ENCODE peak calls at places on chromosomes 7 and 10, in eight cellular contexts. One of them, this sample, is unnamed.

GRCh38 chr10:129964611-129965417 is 740 bp upstream of the EBF3 start:
- DNase-seq in Panc1: no peak
- DNase-seq in neural progenitor cell: peak; percentile 70
- DNase-seq in upper lobe of right lung: no peak
- DNase-seq in right atrium auricular region: peak; percentile 61
- DNase-seq in A673: no peak
- DNase-seq in right lobe of liver: no peak
- DNase-seq in cardiac fibroblast: peak; percentile 44
- DNase-seq in this sample: no peak

GRCh38 chr10:803041-803741 is 113.7 kb upstream of the DIP2C start:
- DNase-seq in right lobe of liver: peak; percentile 34
- DNase-seq in cardiac fibroblast: no peak
- DNase-seq in upper lobe of right lung: no peak
- DNase-seq in A673: no peak
- DNase-seq in neural progenitor cell: no peak
- DNase-seq in Panc1: no peak
- DNase-seq in right atrium auricular region: no peak
- DNase-seq in this sample: no peak

GRCh38 chr10:62166331-62167154 is 102.1 kb downstream of the RTKN2 start:
- DNase-seq in A673: peak; percentile 16
- DNase-seq in Panc1: no peak
- DNase-seq in cardiac fibroblast: no peak
- DNase-seq in right atrium auricular region: no peak
- DNase-seq in upper lobe of right lung: no peak
- DNase-seq in right lobe of liver: peak; percentile 57
- DNase-seq in neural progenitor cell: no peak
- DNase-seq in this sample: peak; percentile 97

GRCh38 chr10:69640196-69640980 is 10.3 kb downstream of the FAM241B start:
- DNase-seq in A673: no peak
- DNase-seq in right lobe of liver: peak; percentile 23
- DNase-seq in Panc1: no peak
- DNase-seq in right atrium auricular region: no peak
- DNase-seq in neural progenitor cell: no peak
- DNase-seq in cardiac fibroblast: peak; percentile 5
- DNase-seq in upper lobe of right lung: peak; percentile 29
- DNase-seq in this sample: no peak

GRCh38 chr7:74417419-74417971 is 36.2 kb upstream of the GTF2IRD1 start:
- DNase-seq in right atrium auricular region: peak; percentile 70
- DNase-seq in A673: peak; percentile 64
- DNase-seq in neural progenitor cell: peak; percentile 82
- DNase-seq in Panc1: peak; percentile 77
- DNase-seq in upper lobe of right lung: peak; percentile 81
- DNase-seq in cardiac fibroblast: peak; percentile 73
- DNase-seq in right lobe of liver: peak; percentile 75
- DNase-seq in this sample: no peak

GRCh38 chr7:133571066-133571465 is 318.2 kb downstream of the EXOC4 start:
- DNase-seq in right atrium auricular region: no peak
- DNase-seq in Panc1: no peak
- DNase-seq in upper lobe of right lung: no peak
- DNase-seq in A673: no peak
- DNase-seq in neural progenitor cell: no peak
- DNase-seq in right lobe of liver: no peak
- DNase-seq in cardiac fibroblast: no peak
- DNase-seq in this sample: no peak

GRCh38 chr10:20922461-20922860 is 25.4 kb upstream of the NEBL start:
- DNase-seq in right lobe of liver: no peak
- DNase-seq in upper lobe of right lung: no peak
- DNase-seq in cardiac fibroblast: no peak
- DNase-seq in neural progenitor cell: no peak
- DNase-seq in A673: no peak
- DNase-seq in Panc1: no peak
- DNase-seq in right atrium auricular region: no peak
- DNase-seq in this sample: no peak

GRCh38 chr7:129646369-129647021 is 35.0 kb downstream of the NRF1 start:
- DNase-seq in neural progenitor cell: peak; percentile 61
- DNase-seq in cardiac fibroblast: no peak
- DNase-seq in upper lobe of right lung: no peak
- DNase-seq in Panc1: no peak
- DNase-seq in A673: peak; percentile 22
- DNase-seq in right lobe of liver: no peak
- DNase-seq in right atrium auricular region: no peak
- DNase-seq in this sample: no peak

GRCh38 chr10:44974628-44975431 is 3.8 kb downstream of the DEPP1 start:
- DNase-seq in neural progenitor cell: peak; percentile 79
- DNase-seq in cardiac fibroblast: peak; percentile 65
- DNase-seq in right lobe of liver: no peak
- DNase-seq in Panc1: no peak
- DNase-seq in A673: peak; percentile 68
- DNase-seq in upper lobe of right lung: peak; percentile 86
- DNase-seq in right atrium auricular region: peak; percentile 87
- DNase-seq in this sample: no peak

GRCh38 chr7:101129603-101130117 is 2.8 kb downstream of the SERPINE1 start:
- DNase-seq in Panc1: no peak
- DNase-seq in right atrium auricular region: no peak
- DNase-seq in upper lobe of right lung: no peak
- DNase-seq in A673: no peak
- DNase-seq in neural progenitor cell: no peak
- DNase-seq in cardiac fibroblast: peak; percentile 72
- DNase-seq in right lobe of liver: no peak
- DNase-seq in this sample: no peak

GRCh38 chr7:32588657-32589056 is 93.4 kb downstream of the AVL9 start:
- DNase-seq in upper lobe of right lung: no peak
- DNase-seq in Panc1: no peak
- DNase-seq in cardiac fibroblast: peak; percentile 83
- DNase-seq in neural progenitor cell: no peak
- DNase-seq in right lobe of liver: no peak
- DNase-seq in A673: no peak
- DNase-seq in right atrium auricular region: no peak
- DNase-seq in this sample: peak; percentile 59

GRCh38 chr10:97319671-97320479 is 804 bp downstream of the FRAT1 start:
- DNase-seq in upper lobe of right lung: peak; percentile 88
- DNase-seq in right lobe of liver: peak; percentile 84
- DNase-seq in cardiac fibroblast: no peak
- DNase-seq in right atrium auricular region: no peak
- DNase-seq in A673: peak; percentile 31
- DNase-seq in neural progenitor cell: peak; percentile 85
- DNase-seq in Panc1: no peak
- DNase-seq in this sample: no peak

GRCh38 chr7:43658718-43659548 is 70.4 kb downstream of the COA1 start:
- DNase-seq in neural progenitor cell: no peak
- DNase-seq in right lobe of liver: no peak
- DNase-seq in right atrium auricular region: no peak
- DNase-seq in cardiac fibroblast: peak; percentile 92
- DNase-seq in A673: no peak
- DNase-seq in upper lobe of right lung: no peak
- DNase-seq in Panc1: no peak
- DNase-seq in this sample: peak; percentile 84

GRCh38 chr10:87659571-87660483 is at the start of gene PAPSS2:
- DNase-seq in right atrium auricular region: peak; percentile 65
- DNase-seq in A673: peak; percentile 66
- DNase-seq in right lobe of liver: peak; percentile 74
- DNase-seq in cardiac fibroblast: peak; percentile 77
- DNase-seq in neural progenitor cell: peak; percentile 78
- DNase-seq in Panc1: no peak
- DNase-seq in upper lobe of right lung: peak; percentile 89
- DNase-seq in this sample: no peak

GRCh38 chr10:113056468-113057021 is 106.5 kb downstream of the TCF7L2 start:
- DNase-seq in cardiac fibroblast: peak; percentile 74
- DNase-seq in Panc1: no peak
- DNase-seq in right lobe of liver: no peak
- DNase-seq in A673: peak; percentile 53
- DNase-seq in right atrium auricular region: no peak
- DNase-seq in neural progenitor cell: no peak
- DNase-seq in upper lobe of right lung: no peak
- DNase-seq in this sample: peak; percentile 77

DNA sequence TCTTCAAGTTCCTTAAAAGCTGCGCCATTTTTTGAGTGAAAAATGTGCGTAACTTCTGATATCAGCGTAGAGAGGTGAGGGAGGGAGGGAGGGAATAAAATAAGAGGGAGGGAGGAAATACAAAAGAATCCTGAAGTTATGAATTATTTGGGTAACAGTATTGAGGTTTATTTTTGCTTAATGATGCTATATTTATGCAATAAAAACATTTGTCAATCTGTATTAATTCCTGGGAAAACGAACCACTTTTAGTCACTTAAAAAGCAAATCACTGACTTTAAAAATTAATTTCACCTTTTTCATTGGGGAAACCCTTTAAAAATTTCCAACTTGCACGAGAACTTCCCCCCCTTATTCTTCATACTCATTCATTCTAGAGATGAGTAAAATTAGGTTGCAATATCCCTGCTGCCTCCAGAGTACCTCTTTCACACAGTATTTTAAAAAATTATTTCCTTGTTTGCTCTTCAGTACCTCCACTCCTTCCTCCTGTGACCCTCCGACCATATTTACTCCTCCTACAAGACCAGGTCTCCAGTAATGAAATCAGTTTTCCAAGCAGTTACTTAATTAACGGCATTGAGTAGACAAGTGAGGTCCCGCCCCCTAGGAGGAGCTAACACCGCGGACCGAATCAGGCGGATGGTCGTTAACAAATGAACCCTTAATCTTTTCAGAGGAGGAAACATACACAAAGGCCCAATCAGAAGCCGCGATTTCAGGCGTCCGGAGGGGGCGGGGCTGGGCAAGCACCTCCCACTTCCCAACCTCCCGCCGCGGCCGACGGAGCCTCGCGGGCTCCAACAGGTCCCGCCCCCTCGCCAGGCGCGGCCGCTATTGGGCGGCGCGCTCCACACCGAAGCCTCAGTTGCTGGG is 521 bp upstream of the TRIM24 start:
- DNase-seq in right atrium auricular region: peak; percentile 98
- DNase-seq in upper lobe of right lung: peak; percentile 98
- DNase-seq in neural progenitor cell: peak; percentile 99
- DNase-seq in right lobe of liver: no peak
- DNase-seq in A673: no peak
- DNase-seq in Panc1: peak; percentile 97
- DNase-seq in cardiac fibroblast: peak; percentile 98
- DNase-seq in this sample: no peak
- H3K4me3 ChIP-seq in right atrium auricular region: peak overlapping the region; percentile 13
- H3K4me3 ChIP-seq in upper lobe of right lung: peak overlapping the region; percentile 88
- H3K4me3 ChIP-seq in neural progenitor cell: peak overlapping the region; percentile 97
- H3K4me3 ChIP-seq in right lobe of liver: peak overlapping the region; percentile 85
- H3K4me3 ChIP-seq in A673: peak overlapping the region; percentile 67
- H3K4me3 ChIP-seq in Panc1: peak overlapping the region; percentile 96
- H3K4me3 ChIP-seq in cardiac fibroblast: peak overlapping the region; percentile 49
- H3K4me3 ChIP-seq in this sample: peak overlapping the region; percentile 30

GRCh38 chr10:43286076-43286805 is 19.4 kb upstream of the RASGEF1A start:
- DNase-seq in neural progenitor cell: no peak
- DNase-seq in Panc1: no peak
- DNase-seq in upper lobe of right lung: no peak
- DNase-seq in A673: no peak
- DNase-seq in cardiac fibroblast: no peak
- DNase-seq in right atrium auricular region: no peak
- DNase-seq in right lobe of liver: no peak
- DNase-seq in this sample: no peak
- H3K4me3 ChIP-seq in neural progenitor cell: no peak overlapping the region
- H3K4me3 ChIP-seq in Panc1: no peak overlapping the region
- H3K4me3 ChIP-seq in upper lobe of right lung: no peak overlapping the region
- H3K4me3 ChIP-seq in A673: no peak overlapping the region
- H3K4me3 ChIP-seq in cardiac fibroblast: no peak overlapping the region
- H3K4me3 ChIP-seq in right atrium auricular region: no peak overlapping the region
- H3K4me3 ChIP-seq in right lobe of liver: no peak overlapping the region
- H3K4me3 ChIP-seq in this sample: no peak overlapping the region

GRCh38 chr10:9243861-9244515 is 1189.5 kb downstream of the GATA3 start:
- DNase-seq in A673: no peak
- DNase-seq in upper lobe of right lung: no peak
- DNase-seq in neural progenitor cell: peak; percentile 25
- DNase-seq in Panc1: no peak
- DNase-seq in right atrium auricular region: no peak
- DNase-seq in right lobe of liver: no peak
- DNase-seq in cardiac fibroblast: no peak
- DNase-seq in this sample: no peak

GRCh38 chr10:9238041-9238440 is 1183.6 kb downstream of the GATA3 start:
- DNase-seq in neural progenitor cell: no peak
- DNase-seq in Panc1: no peak
- DNase-seq in upper lobe of right lung: no peak
- DNase-seq in right atrium auricular region: no peak
- DNase-seq in A673: no peak
- DNase-seq in right lobe of liver: no peak
- DNase-seq in cardiac fibroblast: no peak
- DNase-seq in this sample: no peak

GRCh38 chr10:9234191-9234590 is 1179.7 kb downstream of the GATA3 start:
- DNase-seq in upper lobe of right lung: no peak
- DNase-seq in Panc1: no peak
- DNase-seq in neural progenitor cell: no peak
- DNase-seq in right lobe of liver: no peak
- DNase-seq in right atrium auricular region: no peak
- DNase-seq in A673: no peak
- DNase-seq in cardiac fibroblast: no peak
- DNase-seq in this sample: no peak

GRCh38 chr10:9244880-9245279 is 1190.4 kb downstream of the GATA3 start:
- DNase-seq in A673: peak; percentile 27
- DNase-seq in upper lobe of right lung: no peak
- DNase-seq in neural progenitor cell: peak; percentile 43
- DNase-seq in Panc1: no peak
- DNase-seq in right atrium auricular region: no peak
- DNase-seq in right lobe of liver: no peak
- DNase-seq in cardiac fibroblast: no peak
- DNase-seq in this sample: no peak

DNA sequence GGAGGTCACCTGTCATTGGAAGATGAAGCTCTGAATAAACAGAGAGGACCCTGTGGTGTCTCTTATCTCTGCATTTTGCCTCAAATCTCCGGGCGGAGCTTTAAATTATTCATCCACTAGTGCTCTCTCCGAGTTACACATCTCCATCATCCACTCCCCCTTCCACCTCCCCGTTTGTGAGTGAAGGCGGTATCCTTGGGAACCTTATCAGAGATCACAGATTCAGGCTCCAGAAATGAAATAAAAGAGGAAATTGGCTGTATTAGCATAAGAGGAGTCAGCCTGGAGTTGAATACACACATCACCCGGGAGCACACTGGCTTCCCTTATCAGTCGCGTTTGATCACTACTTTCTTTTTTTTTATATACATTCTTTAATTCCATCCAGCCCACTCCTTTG is 1184.8 kb downstream of the GATA3 start:
- DNase-seq in A673: peak; percentile 49
- DNase-seq in right atrium auricular region: no peak
- DNase-seq in upper lobe of right lung: no peak
- DNase-seq in neural progenitor cell: no peak
- DNase-seq in cardiac fibroblast: no peak
- DNase-seq in Panc1: no peak
- DNase-seq in right lobe of liver: no peak
- DNase-seq in this sample: no peak
- H3K4me3 ChIP-seq in A673: no peak overlapping the region
- H3K4me3 ChIP-seq in right atrium auricular region: no peak overlapping the region
- H3K4me3 ChIP-seq in upper lobe of right lung: no peak overlapping the region
- H3K4me3 ChIP-seq in neural progenitor cell: no peak overlapping the region
- H3K4me3 ChIP-seq in cardiac fibroblast: no peak overlapping the region
- H3K4me3 ChIP-seq in Panc1: no peak overlapping the region
- H3K4me3 ChIP-seq in right lobe of liver: no peak overlapping the region
- H3K4me3 ChIP-seq in this sample: no peak overlapping the region

DNA sequence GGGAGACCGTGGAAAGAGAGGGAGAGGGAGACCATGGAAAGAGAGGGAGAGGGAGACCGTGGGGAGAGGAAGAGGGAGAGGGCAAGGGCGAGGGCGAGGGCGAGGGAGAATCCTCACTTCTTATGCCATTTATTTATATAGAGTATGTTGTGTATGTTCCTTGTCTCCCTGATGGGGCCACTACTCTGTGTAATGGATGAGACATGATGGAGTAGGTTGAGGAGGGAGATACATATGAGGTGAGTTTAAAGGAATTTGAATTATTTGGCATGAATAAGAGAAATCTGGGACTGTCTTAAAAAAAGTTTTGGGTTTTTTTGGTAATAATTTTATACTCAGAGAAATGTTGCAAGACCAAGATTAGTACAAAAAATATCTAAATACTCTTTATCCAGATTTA is 20.0 kb downstream of the CCSER2 start:
- DNase-seq in neural progenitor cell: no peak
- DNase-seq in upper lobe of right lung: no peak
- DNase-seq in right lobe of liver: no peak
- DNase-seq in A673: no peak
- DNase-seq in right atrium auricular region: no peak
- DNase-seq in Panc1: no peak
- DNase-seq in cardiac fibroblast: peak; percentile 87
- DNase-seq in this sample: no peak
- H3K4me3 ChIP-seq in neural progenitor cell: no peak overlapping the region
- H3K4me3 ChIP-seq in upper lobe of right lung: no peak overlapping the region
- H3K4me3 ChIP-seq in right lobe of liver: no peak overlapping the region
- H3K4me3 ChIP-seq in A673: no peak overlapping the region
- H3K4me3 ChIP-seq in right atrium auricular region: no peak overlapping the region
- H3K4me3 ChIP-seq in Panc1: no peak overlapping the region
- H3K4me3 ChIP-seq in cardiac fibroblast: no peak overlapping the region
- H3K4me3 ChIP-seq in this sample: no peak overlapping the region